ENCODE peak calls at places on chromosomes 2 and 18, in four cellular contexts. One of them, this sample, is unnamed.

GRCh38 chr18:33960393-33960792 is 264.3 kb downstream of the NOL4 start:
- DNase-seq in A549: no peak
- DNase-seq in NT2/D1: no peak
- DNase-seq in left kidney: no peak
- DNase-seq in this sample: no peak

GRCh38 chr2:238023608-238024007 is 37.2 kb upstream of the SCLY start:
- DNase-seq in A549: no peak
- DNase-seq in NT2/D1: no peak
- DNase-seq in left kidney: no peak
- DNase-seq in this sample: no peak

GRCh38 chr2:88810488-88810887 is 119.0 kb downstream of the RPIA start:
- DNase-seq in A549: no peak
- DNase-seq in NT2/D1: no peak
- DNase-seq in left kidney: no peak
- DNase-seq in this sample: no peak

GRCh38 chr2:204274991-204275390 is 270.3 kb upstream of the PARD3B start:
- DNase-seq in A549: no peak
- DNase-seq in NT2/D1: no peak
- DNase-seq in left kidney: no peak
- DNase-seq in this sample: no peak

GRCh38 chr2:151943461-151943860 is 115.2 kb upstream of the ARL5A start:
- DNase-seq in A549: no peak
- DNase-seq in NT2/D1: no peak
- DNase-seq in left kidney: no peak
- DNase-seq in this sample: no peak

GRCh38 chr2:96760986-96761832 is 507 bp downstream of the CNNM4 start:
- DNase-seq in A549: peak
- DNase-seq in NT2/D1: no peak
- DNase-seq in left kidney: peak
- DNase-seq in this sample: peak

GRCh38 chr2:201260302-201260800 is at the start of gene CASP8:
- DNase-seq in A549: peak
- DNase-seq in NT2/D1: no peak
- DNase-seq in left kidney: no peak
- DNase-seq in this sample: peak

GRCh38 chr18:48850891-48851302 is 99.9 kb downstream of the SMAD7 start:
- DNase-seq in A549: no peak
- DNase-seq in NT2/D1: no peak
- DNase-seq in left kidney: peak
- DNase-seq in this sample: peak

GRCh38 chr2:72983500-72984039 is 66.3 kb downstream of the EMX1 start:
- DNase-seq in A549: no peak
- DNase-seq in NT2/D1: no peak
- DNase-seq in left kidney: peak
- DNase-seq in this sample: no peak

This sample was measured in mucosa of descending colon.